ENCODE peak calls at places on chromosomes 3 and 15, in four cellular contexts. P is tibial artery, S is cardiac fibroblast, B is GM12864. T is an unnamed sample.

GRCh38 chr3:37028329-37028728 is 35.0 kb downstream of the MLH1 start:
- DNase-seq in B (no peak), S (peak), P (peak), T (no peak)

GRCh38 chr3:45682786-45683185 is 6.4 kb upstream of the SACM1L start:
- DNase-seq in P (no peak), S (no peak), B (no peak), T (no peak)

GRCh38 chr3:48432411-48433371 is 2.8 kb upstream of the PLXNB1 start:
- DNase-seq in S (no peak), P (peak), B (no peak), T (no peak)

GRCh38 chr3:58209933-58210332 is 839 bp downstream of the DNASE1L3 start:
- DNase-seq in S (no peak), B (no peak), P (no peak), T (no peak)

GRCh38 chr3:46931631-46932441 is 44.7 kb downstream of the CCDC12 start:
- DNase-seq in B (no peak), S (peak), P (peak), T (peak)

GRCh38 chr3:36429986-36430485 is 49.7 kb downstream of the STAC start:
- DNase-seq in B (no peak), S (no peak), P (no peak), T (no peak)

GRCh38 chr3:181722156-181722555 is 10.4 kb downstream of the SOX2 start:
- DNase-seq in B (no peak), P (no peak), S (no peak), T (no peak)

GRCh38 chr15:88400591-88400990 is 66.6 kb downstream of the MRPL46 start:
- DNase-seq in S (no peak), P (no peak), B (no peak), T (no peak)

GRCh38 chr3:97895216-97895615 is 73.4 kb downstream of the CRYBG3 start:
- DNase-seq in B (peak), P (no peak), S (no peak), T (no peak)

GRCh38 chr15:24076090-24076784 is 389.1 kb upstream of the NDN start:
- DNase-seq in P (no peak), S (no peak), B (no peak), T (no peak)
- H3K4me3 ChIP-seq in P (no peak), S (no peak), B (no peak), T (no peak)

GRCh38 chr15:73368301-73369072 is at the start of gene HCN4:
- DNase-seq in B (no peak), S (no peak), P (no peak), T (no peak)

GRCh38 chr15:73370151-73370550 is 1.4 kb upstream of the HCN4 start:
- DNase-seq in P (no peak), B (no peak), S (no peak), T (no peak)

GRCh38 chr15:73369073-73369694 is 426 bp upstream of the HCN4 start:
- DNase-seq in B (no peak), P (no peak), S (no peak), T (no peak)

GRCh38 chr15:73366766-73367623 is 1.8 kb downstream of the HCN4 start:
- DNase-seq in B (no peak), S (no peak), P (no peak), T (no peak)

DNA sequence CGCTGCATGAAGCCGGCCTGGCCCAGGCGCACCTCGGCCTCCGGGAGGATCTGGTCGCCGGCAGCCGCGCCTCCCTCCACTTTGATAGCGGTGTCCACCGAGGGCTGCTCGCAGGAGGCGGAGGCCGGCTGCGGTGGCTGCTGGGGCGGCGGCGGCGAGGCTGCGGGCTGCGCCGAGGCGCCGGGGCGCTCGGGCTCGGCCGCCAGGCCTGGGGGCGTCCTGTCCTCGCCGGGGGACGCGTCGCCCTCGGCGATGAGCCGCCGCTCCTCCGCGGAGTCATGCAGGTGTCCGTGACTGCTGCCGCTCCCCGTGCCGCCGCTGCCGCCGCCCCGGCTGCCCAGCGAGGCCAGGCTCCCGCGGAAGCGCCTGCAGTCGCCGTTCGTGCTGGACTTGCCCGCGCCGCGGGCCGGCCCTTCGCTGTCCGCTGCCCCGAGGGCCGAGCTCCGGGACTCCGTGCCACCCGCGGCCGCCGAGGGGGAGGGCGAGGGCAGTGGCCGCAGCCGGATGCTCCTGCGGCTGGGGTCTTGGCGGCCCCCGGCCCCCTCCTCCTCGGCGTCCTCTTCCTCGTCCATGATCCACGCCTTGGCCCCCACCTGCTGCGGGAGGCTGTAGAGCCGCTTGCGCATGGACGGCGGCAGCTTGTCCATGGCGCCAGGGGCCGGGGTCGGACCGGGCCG is 996 bp downstream of the HCN4 start:
- DNase-seq in S (no peak), B (no peak), P (no peak), T (no peak)
- H3K4me3 ChIP-seq in S (no peak), B (no peak), P (peak), T (no peak)

DNA sequence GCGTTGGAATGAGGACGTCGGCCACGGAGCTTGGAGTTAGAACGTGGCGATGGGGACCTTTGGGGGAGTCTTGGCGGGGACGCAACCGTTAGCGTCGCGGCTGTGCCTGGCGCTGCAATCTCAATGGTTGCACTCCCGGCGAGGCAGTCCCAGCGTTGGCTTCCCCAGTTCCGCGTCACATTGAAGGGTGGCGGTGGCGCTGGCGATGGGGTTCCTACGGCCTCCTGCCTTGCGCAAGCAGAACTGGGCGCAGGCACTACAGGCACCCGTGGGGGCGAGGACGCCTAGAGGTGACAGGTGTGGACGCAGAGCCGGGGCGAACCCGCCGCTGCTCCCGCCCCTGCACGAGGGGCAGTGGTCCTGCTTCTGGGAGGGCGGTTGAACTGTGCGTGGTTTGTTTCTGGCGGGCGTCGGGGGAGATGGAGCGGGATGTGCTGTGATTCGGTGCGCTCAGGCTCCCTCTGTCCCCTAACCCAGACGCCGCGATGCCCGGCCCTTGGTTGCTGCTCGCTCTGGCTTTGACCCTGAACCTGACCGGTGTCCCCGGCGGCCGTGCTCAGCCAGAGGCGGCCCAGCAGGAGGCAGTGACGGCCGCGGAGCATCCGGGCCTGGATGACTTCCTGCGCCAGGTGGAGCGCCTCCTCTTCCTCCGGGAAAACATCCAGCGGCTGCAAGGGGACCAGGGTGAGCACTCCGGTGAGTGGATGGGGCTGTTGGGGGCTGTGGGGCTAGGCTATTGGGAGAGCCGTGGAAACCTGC is 991 bp downstream of the TRH start:
- DNase-seq in S (no peak), P (peak), B (no peak), T (no peak)
- H3K4me3 ChIP-seq in S (no peak), P (no peak), B (no peak), T (no peak)

DNA sequence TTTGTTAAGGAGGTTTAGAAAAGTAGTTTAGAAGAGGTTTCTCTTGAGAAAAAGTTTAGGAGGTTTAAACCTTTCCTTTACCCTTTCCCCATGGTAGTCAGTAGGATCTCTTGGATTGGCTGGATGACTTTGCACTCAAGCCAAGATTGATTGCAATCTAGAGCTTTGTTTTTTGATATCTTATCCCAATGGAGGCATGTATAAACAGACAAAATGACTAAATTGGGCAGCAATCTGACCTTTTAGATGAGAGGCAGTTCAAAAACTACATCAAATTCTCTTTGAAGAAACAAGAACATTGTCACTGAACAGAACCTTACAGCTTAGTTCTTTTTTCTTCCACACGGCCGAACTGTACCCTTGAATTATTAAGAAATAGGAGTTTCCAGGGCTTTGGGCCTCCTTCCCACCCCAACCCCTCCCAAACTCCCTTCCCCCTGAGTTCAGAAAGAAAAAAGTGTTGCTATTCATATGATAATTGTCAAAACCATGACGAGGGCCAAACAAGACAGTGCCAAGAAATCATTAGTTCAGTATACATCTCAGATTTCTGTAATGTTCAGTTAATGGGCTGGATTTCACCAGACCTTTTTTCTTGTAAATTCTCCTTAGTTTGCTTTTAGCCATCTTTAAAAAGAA is 79.6 kb upstream of the CDIN1 start:
- DNase-seq in B (no peak), S (peak), P (no peak), T (no peak)
- H3K4me3 ChIP-seq in B (no peak), S (no peak), P (no peak), T (no peak)

GRCh38 chr15:41926184-41927056 is 32.6 kb upstream of the SPTBN5 start:
- DNase-seq in B (no peak), S (peak), P (no peak), T (no peak)
- H3K4me3 ChIP-seq in B (no peak), S (no peak), P (no peak), T (no peak)

DNA sequence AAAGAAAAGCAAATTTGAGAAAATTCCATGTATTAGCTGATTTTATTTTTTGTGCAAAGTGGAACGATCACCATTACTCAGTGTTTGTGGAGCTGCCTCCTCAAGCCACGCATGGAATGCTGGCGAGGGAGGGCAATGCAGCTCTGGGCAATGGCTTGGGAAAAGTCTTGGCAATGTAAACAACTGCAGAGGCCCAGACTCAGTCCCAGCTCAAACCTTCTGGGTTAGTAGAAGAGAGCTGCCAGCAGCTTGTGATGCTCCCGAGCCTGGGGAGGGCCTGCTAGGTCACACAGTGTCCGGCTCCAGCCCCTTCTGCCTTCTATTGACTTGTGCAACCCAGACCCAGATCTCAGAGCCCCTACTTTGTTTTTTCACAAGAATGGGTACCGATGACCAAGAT is 4.3 kb downstream of the EPHB1 start:
- DNase-seq in S (no peak), B (no peak), P (peak), T (no peak)
- H3K4me3 ChIP-seq in S (no peak), B (no peak), P (no peak), T (no peak)

DNA sequence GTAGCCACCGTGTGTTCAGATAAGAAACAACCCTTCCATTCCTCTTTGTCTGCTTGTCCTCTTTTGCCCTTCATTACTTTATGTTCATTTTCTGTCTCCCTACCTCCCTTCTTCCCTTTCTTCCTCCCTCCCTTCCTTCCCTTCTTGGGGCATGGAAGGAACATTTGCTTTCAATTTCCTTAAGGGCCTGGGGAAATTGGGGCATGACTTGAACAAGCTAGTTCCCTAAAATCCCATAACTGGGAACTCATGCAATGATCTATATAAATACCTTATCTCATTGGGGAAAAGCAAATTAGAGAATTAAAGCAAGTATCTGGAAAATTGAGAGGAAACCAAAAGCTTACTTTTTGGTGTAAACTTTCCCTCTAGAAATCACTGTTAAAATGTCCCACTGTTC is 35.7 kb downstream of the BOC start:
- DNase-seq in S (no peak), B (no peak), P (no peak), T (no peak)
- H3K4me3 ChIP-seq in S (no peak), B (no peak), P (no peak), T (no peak)

GRCh38 chr15:68278345-68279217 is 1.0 kb downstream of the FEM1B start:
- DNase-seq in P (no peak), B (no peak), S (peak), T (no peak)

GRCh38 chr15:68279218-68279533 is 1.6 kb downstream of the FEM1B start:
- DNase-seq in S (no peak), P (no peak), B (no peak), T (no peak)

GRCh38 chr15:68279779-68280745 is 2.5 kb downstream of the FEM1B start:
- DNase-seq in P (no peak), B (no peak), S (no peak), T (no peak)

GRCh38 chr15:68283401-68283800 is 5.9 kb downstream of the FEM1B start:
- DNase-seq in P (no peak), B (no peak), S (no peak), T (no peak)

DNA sequence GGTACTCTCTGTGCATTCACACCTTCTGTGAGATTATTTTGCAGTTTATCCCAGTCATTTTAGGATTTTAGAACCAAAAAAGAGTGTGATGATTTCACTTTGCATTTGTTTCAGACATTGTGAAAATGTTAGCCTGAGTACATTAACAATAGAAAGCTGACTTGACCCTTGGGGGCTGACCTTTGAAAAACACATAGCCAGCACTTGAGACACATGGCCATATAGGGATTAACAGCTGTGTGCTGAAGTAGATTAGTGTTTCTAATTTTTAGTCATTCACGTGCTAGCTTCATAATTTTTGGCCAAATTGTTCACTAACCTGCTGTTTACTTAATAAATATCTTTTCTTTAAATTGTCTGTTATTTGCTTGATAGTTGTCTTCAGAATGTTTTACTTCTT is 3.5 kb downstream of the FEM1B start:
- DNase-seq in P (no peak), B (no peak), S (no peak), T (no peak)
- H3K4me3 ChIP-seq in P (peak), B (peak), S (peak), T (peak)